ENCODE peak calls at places on chromosomes 16 and 17, in ten cellular contexts. F is transverse colon, J is stomach, A is spleen, V is K562, X is HepG2, W is HCT116, S is vagina, C is upper lobe of left lung, G is endothelial cell of umbilical vein. L is an unnamed sample. For H3K4me1, the result is how much of the 10 kb centered on the place peaks cover.

GRCh38 chr16:81315271-81316175 is 761 bp downstream of the GAN start:
- DNase-seq in F (peak), J (peak), A (peak), V (peak), X (peak), W (no peak), S (no peak), C (peak), G (peak), L (peak)

GRCh38 chr17:49467175-49467574 is 27.9 kb upstream of the NGFR start:
- DNase-seq in F (no peak), J (no peak), A (no peak), V (no peak), X (no peak), W (no peak), S (no peak), C (no peak), G (no peak), L (no peak)

GRCh38 chr16:87094246-87094865 is 222.8 kb downstream of the C16orf95 start:
- DNase-seq in F (no peak), J (no peak), A (no peak), V (no peak), X (no peak), W (no peak), S (no peak), C (no peak), G (no peak), L (no peak)

GRCh38 chr16:57485916-57486857 is at the start of gene DOK4:
- DNase-seq in F (peak), J (peak), A (peak), V (peak), X (no peak), W (no peak), S (no peak), C (peak), G (peak), L (peak)

GRCh38 chr17:74125160-74125559 is 78.3 kb upstream of the RPL38 start:
- DNase-seq in F (no peak), J (no peak), A (no peak), V (no peak), X (no peak), W (no peak), S (no peak), C (no peak), G (no peak), L (no peak)

GRCh38 chr17:33121272-33121671 is 129.6 kb downstream of the SPACA3 start:
- DNase-seq in F (no peak), J (no peak), A (no peak), V (no peak), X (no peak), W (no peak), S (no peak), C (no peak), G (no peak), L (peak)

GRCh38 chr17:77723071-77723908 is 235.2 kb upstream of the TNRC6C start:
- DNase-seq in F (no peak), J (no peak), A (no peak), V (no peak), X (no peak), W (no peak), S (peak), C (no peak), G (no peak), L (peak)

GRCh38 chr16:50901062-50901461 is 159.2 kb downstream of the CYLD start:
- DNase-seq in F (no peak), J (no peak), A (no peak), V (no peak), X (no peak), W (no peak), S (no peak), C (no peak), G (no peak), L (no peak)

GRCh38 chr16:716250-716607 is 1.3 kb downstream of the METRN start:
- DNase-seq in F (no peak), J (peak), A (no peak), V (peak), X (peak), W (no peak), S (no peak), C (no peak), G (no peak), L (no peak)

GRCh38 chr16:88305176-88305575 is 77.6 kb upstream of the ZNF469 start:
- DNase-seq in F (no peak), J (no peak), A (no peak), V (no peak), X (no peak), W (no peak), S (no peak), C (no peak), G (no peak), L (no peak)
- H3K4me1 ChIP-seq in F (under half), J (under half), A (under half), V (under half), X (under half), W (under half), S (under half), C (under half), G (under half), L (under half)

GRCh38 chr16:35399133-35399532 is 1939.7 kb downstream of the TP53TG3F start:
- DNase-seq in F (no peak), J (no peak), A (no peak), V (no peak), X (no peak), W (no peak), S (no peak), C (no peak), G (no peak), L (no peak)

GRCh38 chr16:35398208-35398607 is 1938.8 kb downstream of the TP53TG3F start:
- DNase-seq in F (no peak), J (no peak), A (no peak), V (no peak), X (no peak), W (no peak), S (no peak), C (no peak), G (no peak), L (no peak)
- TF ChIP-seq POLR2AphosphoS5 in F (no peak), J (no peak), A (no peak), V (no peak), X (no peak), W (no peak), S (no peak), C (no peak), G (no peak), L (no peak)

DNA sequence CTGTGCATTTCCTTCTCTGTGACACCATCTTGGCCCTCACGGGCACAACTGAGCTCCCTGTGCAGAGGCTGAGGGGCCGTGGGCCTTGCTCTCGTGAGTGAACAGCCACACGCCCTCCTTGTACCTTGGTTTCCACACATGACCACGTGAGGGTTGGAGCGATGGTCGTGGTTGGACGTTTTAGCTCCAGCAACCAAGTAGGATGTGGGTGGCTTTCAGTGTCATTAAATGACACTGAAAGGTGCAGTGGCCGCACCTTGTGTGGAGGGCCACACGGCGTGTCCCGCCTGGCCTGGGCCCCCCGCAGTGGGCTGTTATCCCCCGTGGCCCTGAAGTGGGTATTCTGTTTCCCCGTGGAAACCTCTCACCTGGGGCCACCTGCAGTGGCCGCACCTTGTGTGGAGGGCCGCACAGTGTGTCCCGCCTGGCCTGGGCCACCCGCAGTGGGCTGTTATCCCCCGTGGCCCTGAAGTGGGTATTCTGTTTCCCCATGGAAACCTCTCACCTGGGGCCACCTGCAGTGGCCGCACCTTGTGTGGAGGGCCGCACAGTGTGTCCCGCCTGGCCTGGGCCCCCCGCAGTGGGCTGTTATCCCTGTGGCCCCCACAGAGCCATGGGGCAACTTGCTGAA is 28.2 kb downstream of the ACSF3 start:
- DNase-seq in F (no peak), J (no peak), A (peak), V (no peak), X (no peak), W (no peak), S (no peak), C (no peak), G (no peak), L (no peak)
- TF ChIP-seq POLR2A in F (no peak), J (no peak), A (no peak), V (no peak), X (no peak), W (no peak), S (no peak), C (no peak), G (no peak), L (no peak)

GRCh38 chr17:35605753-35606152 is 18.6 kb downstream of the AP2B1 start:
- DNase-seq in F (no peak), J (no peak), A (no peak), V (no peak), X (no peak), W (no peak), S (no peak), C (no peak), G (no peak), L (no peak)

GRCh38 chr17:35603674-35604073 is 16.6 kb downstream of the AP2B1 start:
- DNase-seq in F (no peak), J (no peak), A (no peak), V (no peak), X (no peak), W (no peak), S (no peak), C (no peak), G (no peak), L (no peak)

GRCh38 chr17:35612924-35613521 is 25.9 kb downstream of the AP2B1 start:
- DNase-seq in F (peak), J (peak), A (no peak), V (no peak), X (peak), W (peak), S (no peak), C (no peak), G (peak), L (no peak)

GRCh38 chr17:35609831-35610230 is 22.7 kb downstream of the AP2B1 start:
- DNase-seq in F (no peak), J (no peak), A (no peak), V (no peak), X (no peak), W (no peak), S (no peak), C (no peak), G (no peak), L (no peak)

DNA sequence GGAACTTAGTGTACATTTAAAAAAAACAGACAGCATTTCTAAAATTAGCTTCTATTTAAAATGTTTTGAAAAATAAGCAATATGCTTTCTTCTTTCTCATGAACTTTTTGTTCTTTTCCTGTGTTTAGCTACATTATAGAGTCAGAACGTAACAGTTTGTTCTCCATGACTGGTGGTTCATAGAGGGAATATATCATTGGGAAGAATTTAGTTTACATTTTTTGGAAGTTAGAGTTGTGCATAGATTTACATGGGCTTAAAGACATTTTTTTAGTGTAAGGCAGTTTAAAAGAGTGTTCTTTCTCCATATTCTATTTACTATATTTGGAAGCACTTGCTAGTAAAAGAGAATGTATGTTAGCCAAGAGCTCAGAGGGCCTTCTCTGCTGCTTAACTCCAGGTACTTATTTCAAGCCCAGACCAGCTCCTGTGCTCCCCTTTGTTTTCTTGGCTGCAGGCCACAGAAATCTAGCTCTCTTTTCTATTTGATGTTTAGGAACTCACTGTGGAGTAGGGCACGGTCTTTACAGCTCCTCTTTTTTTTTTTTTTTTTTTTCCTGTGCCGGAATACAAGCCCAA is 20.2 kb downstream of the AP2B1 start:
- DNase-seq in F (no peak), J (no peak), A (no peak), V (no peak), X (no peak), W (no peak), S (no peak), C (no peak), G (no peak), L (no peak)
- H3K4me1 ChIP-seq in F (under half), J (under half), A (under half), V (under half), X (under half), W (under half), S (under half), C (under half), G (under half), L (under half)

GRCh38 chr17:55677449-55677848 is 45.2 kb downstream of the TMEM100 start:
- DNase-seq in F (no peak), J (no peak), A (no peak), V (no peak), X (no peak), W (no peak), S (no peak), C (no peak), G (no peak), L (no peak)

GRCh38 chr17:55674107-55674506 is 48.6 kb downstream of the TMEM100 start:
- DNase-seq in F (no peak), J (no peak), A (no peak), V (no peak), X (no peak), W (no peak), S (no peak), C (peak), G (no peak), L (no peak)

GRCh38 chr17:55668581-55668980 is 54.1 kb downstream of the TMEM100 start:
- DNase-seq in F (no peak), J (no peak), A (no peak), V (no peak), X (no peak), W (no peak), S (no peak), C (no peak), G (no peak), L (no peak)

GRCh38 chr17:55676274-55676673 is 46.4 kb downstream of the TMEM100 start:
- DNase-seq in F (no peak), J (no peak), A (no peak), V (no peak), X (no peak), W (no peak), S (no peak), C (no peak), G (no peak), L (no peak)

DNA sequence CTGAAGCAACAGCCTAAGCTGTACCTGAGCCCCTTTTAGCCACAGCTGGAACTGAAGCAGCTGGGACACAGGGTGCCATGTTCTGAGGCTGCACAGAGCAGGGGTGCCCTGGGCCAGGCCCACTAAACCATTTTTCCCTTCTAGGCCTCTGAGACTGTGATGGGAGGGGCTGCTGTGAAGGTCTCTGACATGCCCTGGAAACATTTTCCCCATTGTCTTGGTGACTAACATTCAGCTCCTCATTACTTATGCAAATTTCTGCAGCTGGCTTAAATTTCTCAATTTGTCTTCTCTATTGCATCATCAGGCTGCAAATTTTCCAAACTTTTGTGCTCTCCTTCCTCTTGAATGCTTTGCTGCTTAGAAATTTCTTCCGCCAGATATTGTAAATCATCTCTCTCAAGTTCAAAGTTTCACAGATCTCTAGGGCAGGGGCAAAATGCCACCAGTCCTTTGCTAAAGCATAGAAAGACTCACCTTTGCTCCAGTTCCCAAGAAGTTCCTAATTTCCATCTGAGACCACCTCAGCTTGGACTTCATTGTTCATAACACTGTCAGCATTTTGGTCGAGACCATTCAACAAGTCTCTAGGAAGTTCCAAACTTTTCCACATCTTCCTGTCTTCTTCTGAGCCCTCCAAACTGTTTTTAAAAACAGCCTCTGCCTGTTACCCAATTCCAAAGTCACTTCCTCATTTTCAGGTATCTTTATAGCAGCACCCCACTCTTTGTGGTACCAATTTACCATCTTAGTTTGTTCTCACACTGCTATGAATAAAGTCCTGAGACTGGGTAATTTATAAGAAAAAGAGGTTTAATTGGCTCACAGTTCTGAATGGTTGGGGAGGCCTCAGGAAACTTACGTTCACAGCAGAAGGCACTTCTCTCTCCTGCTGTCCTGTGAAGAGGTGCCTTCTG is 49.8 kb downstream of the TMEM100 start:
- DNase-seq in F (no peak), J (no peak), A (no peak), V (no peak), X (no peak), W (no peak), S (no peak), C (no peak), G (no peak), L (no peak)
- TF ChIP-seq POLR2AphosphoS5 in F (no peak), J (peak), A (no peak), V (no peak), X (no peak), W (no peak), S (no peak), C (no peak), G (no peak), L (peak)

DNA sequence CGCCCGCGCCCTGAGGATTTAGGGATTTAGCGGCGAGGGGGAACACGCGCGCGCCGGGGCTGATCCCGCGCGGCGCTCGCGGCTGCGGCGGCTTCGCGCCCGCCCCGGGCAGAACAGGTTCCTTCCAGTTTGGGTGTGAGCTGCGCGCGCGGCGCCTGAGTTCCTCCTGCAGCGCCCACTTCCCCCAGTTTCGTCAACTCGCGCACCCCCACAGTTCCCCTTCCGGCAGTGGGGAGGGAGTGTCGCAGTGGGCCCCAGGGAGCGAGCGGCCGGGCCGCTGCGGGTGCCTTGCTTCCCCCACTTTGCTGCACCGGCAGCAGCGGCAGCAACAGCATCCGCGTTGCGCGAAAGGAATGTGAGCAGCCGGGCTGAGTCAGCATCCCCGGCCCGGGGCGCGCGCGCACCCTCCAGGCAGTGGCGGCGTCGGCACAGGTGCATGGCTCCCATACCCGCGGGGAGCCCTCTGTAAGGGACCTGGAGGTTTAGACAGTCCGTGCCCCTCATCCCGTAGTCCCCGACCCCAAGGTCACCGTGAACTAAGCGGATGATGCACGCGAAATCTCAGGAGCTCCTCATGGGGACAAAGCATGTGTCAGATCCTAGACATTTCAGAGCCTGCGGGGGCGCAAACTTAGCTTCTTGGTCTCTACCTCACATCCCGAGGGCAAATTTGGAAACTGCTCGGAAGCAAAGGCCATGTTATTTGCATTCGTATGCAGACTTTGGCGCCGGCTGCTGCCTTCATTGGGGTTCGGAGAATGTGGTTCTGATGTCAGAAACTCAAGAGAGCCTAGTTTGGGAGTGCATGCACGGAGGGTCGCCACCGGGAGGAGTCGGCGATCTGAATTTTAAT is 767 bp downstream of the ARSG start:
- DNase-seq in F (peak), J (peak), A (peak), V (peak), X (peak), W (peak), S (no peak), C (peak), G (peak), L (peak)
- TF ChIP-seq POLR2A in F (peak), J (peak), A (peak), V (peak), X (no peak), W (peak), S (no peak), C (peak), G (peak), L (peak)

DNA sequence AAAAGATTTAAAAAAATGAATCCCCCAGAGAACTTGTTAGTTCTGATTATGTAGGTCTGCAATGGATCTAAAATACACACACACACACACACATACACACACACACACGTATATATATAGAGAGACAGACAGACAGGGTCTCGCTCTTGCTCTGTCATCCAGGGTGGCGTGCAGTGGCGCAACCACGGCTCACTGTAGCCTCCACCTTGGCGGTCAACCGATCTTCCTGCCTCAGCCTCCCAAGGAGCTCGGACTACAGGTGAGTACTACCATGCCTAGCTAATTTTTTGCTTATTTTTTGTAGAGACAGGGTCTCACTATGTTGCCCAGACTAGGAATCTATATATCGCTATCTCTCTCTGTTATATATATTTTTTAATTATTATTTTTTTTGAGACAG is 33.4 kb downstream of the GJC1 start:
- DNase-seq in F (no peak), J (no peak), A (no peak), V (no peak), X (no peak), W (no peak), S (no peak), C (no peak), G (no peak), L (no peak)
- H3K4me1 ChIP-seq in F (under half), J (under half), A (under half), V (under half), X (under half), W (half or more), S (under half), C (under half), G (under half), L (under half)

L was measured in breast epithelium.